ENCODE peak calls at places on chromosomes 5 and 9, in six cellular contexts. U is suprapubic skin, X is tibial artery, K is brain microvascular endothelial cell, S is nephron progenitor cell, L is ovary. H is an unnamed sample.

GRCh38 chr5:37814699-37815098 is 25.1 kb downstream of the GDNF start:
- DNase-seq in U (no peak), K (peak; percentile 26), X (no peak), L (no peak), S (no peak), H (no peak)

GRCh38 chr5:91910655-91911054 is 527.5 kb upstream of the ARRDC3 start:
- DNase-seq in U (no peak), L (no peak), X (no peak), K (no peak), S (no peak), H (no peak)

GRCh38 chr9:75065513-75065912 is 22.4 kb downstream of the NMRK1 start:
- DNase-seq in K (no peak), X (no peak), S (no peak), U (no peak), L (no peak), H (no peak)

GRCh38 chr5:149837680-149838269 is 106.8 kb downstream of the PDE6A start:
- DNase-seq in U (no peak), S (peak; percentile 73), X (no peak), L (peak; percentile 47), K (peak; percentile 67), H (no peak)

GRCh38 chr5:151958111-151958510 is 33.5 kb upstream of the GLRA1 start:
- DNase-seq in L (no peak), U (no peak), X (no peak), S (no peak), K (no peak), H (no peak)

GRCh38 chr9:28050046-28050445 is 476.8 kb upstream of the C9orf72 start:
- DNase-seq in L (no peak), U (no peak), K (no peak), S (no peak), X (no peak), H (no peak)

GRCh38 chr5:152499816-152500575 is 94.9 kb upstream of the NMUR2 start:
- DNase-seq in U (no peak), X (no peak), S (no peak), K (no peak), L (no peak), H (no peak)

GRCh38 chr5:53059281-53059680 is 50.3 kb downstream of the MOCS2 start:
- DNase-seq in U (no peak), X (no peak), L (no peak), S (no peak), K (peak; percentile 20), H (no peak)

GRCh38 chr9:135950135-135950682 is 11.0 kb downstream of the UBAC1 start:
- DNase-seq in S (no peak), K (no peak), U (no peak), L (no peak), X (no peak), H (no peak)

GRCh38 chr5:177412603-177413233 is 3.4 kb upstream of the F12 start:
- DNase-seq in U (no peak), K (no peak), X (no peak), L (no peak), S (no peak), H (no peak)

GRCh38 chr9:122468735-122469134 is 9.0 kb downstream of the OR1J1 start:
- DNase-seq in L (no peak), X (no peak), K (no peak), S (no peak), U (no peak), H (no peak)

GRCh38 chr5:956178-956761 is 52.3 kb upstream of the NKD2 start:
- DNase-seq in U (no peak), K (no peak), X (no peak), S (no peak), L (no peak), H (no peak)

GRCh38 chr9:35569206-35569605 is 35.9 kb upstream of the TESK1 start:
- DNase-seq in X (no peak), U (no peak), K (no peak), S (no peak), L (no peak), H (no peak)

GRCh38 chr5:74336286-74336685 is 304.2 kb downstream of the ENC1 start:
- DNase-seq in X (no peak), K (no peak), U (no peak), L (no peak), S (peak; percentile 25), H (no peak)
- TF ChIP-seq CTCF in X (no peak), K (peak; percentile 48), U (no peak), L (no peak), S (peak; percentile 45), H (no peak)

GRCh38 chr5:81359108-81359507 is 34.8 kb downstream of the ACOT12 start:
- DNase-seq in K (no peak), L (no peak), S (peak; percentile 6), U (no peak), X (no peak), H (no peak)
- TF ChIP-seq CTCF in K (no peak), L (no peak), S (no peak), U (no peak), X (no peak), H (no peak)

GRCh38 chr5:67395790-67396418 is 199.3 kb upstream of the CD180 start:
- DNase-seq in S (no peak), K (no peak), U (no peak), X (no peak), L (no peak), H (no peak)
- TF ChIP-seq CTCF in S (no peak), K (no peak), U (no peak), X (no peak), L (no peak), H (no peak)

GRCh38 chr5:166083183-166083959 is 2208.1 kb upstream of the WWC1 start:
- DNase-seq in L (no peak), U (no peak), K (no peak), S (no peak), X (no peak), H (no peak)
- TF ChIP-seq CTCF in L (no peak), U (no peak), K (no peak), S (no peak), X (no peak), H (no peak)

DNA sequence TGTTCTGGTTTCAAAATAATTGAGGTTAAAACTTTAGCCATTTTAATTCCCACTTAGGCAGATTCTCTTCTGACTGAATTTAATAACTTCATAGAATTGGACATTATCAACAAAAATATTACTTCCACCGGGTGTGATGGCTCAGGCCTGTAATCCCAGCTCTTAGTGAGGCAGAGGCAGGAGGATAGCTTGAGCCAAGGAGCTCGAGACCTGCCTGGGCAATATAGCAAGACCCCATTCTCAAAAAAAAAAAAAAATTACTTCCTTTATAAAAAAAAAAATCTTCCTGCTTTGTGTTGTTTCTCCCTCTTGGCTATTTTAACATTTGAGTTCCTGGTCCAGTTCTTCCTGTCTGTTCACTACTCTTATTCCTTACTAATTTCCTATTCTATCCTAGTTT is 18.0 kb downstream of the APC start:
- DNase-seq in U (no peak), K (no peak), L (no peak), X (no peak), S (no peak), H (no peak)
- TF ChIP-seq CTCF in U (no peak), K (no peak), L (no peak), X (no peak), S (no peak), H (no peak)

DNA sequence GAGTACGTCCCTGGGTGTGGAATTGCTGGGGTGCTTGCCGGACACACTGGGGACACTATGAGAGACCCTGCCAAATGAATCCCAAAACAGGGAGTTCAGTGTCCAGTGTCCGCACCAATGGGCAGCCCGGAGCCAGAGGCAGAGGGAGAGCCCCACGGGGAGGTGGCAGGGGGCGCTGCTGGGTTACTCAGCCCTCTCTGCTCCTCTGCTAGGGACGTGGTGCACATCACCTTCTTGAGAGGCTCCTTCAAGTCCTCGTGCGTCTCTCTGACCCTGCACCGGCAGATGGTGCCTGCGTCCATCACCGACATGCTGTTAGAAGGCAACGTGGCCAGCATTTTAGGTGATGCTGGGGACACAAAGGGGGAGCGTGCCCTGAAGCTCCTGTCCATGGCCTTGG is 20.8 kb downstream of the STKLD1 start:
- DNase-seq in U (no peak), K (peak; percentile 6), S (peak; percentile 61), X (no peak), L (no peak), H (no peak)
- TF ChIP-seq CTCF in U (no peak), K (peak; percentile 65), S (peak; percentile 38), X (no peak), L (no peak), H (no peak)

GRCh38 chr5:172897691-172898512 is 61.3 kb upstream of the RPL26L1 start:
- DNase-seq in S (peak; percentile 12), L (no peak), U (no peak), X (no peak), K (peak; percentile 99), H (no peak)
- TF ChIP-seq CTCF in S (no peak), L (no peak), U (no peak), X (no peak), K (peak; percentile 28), H (no peak)

DNA sequence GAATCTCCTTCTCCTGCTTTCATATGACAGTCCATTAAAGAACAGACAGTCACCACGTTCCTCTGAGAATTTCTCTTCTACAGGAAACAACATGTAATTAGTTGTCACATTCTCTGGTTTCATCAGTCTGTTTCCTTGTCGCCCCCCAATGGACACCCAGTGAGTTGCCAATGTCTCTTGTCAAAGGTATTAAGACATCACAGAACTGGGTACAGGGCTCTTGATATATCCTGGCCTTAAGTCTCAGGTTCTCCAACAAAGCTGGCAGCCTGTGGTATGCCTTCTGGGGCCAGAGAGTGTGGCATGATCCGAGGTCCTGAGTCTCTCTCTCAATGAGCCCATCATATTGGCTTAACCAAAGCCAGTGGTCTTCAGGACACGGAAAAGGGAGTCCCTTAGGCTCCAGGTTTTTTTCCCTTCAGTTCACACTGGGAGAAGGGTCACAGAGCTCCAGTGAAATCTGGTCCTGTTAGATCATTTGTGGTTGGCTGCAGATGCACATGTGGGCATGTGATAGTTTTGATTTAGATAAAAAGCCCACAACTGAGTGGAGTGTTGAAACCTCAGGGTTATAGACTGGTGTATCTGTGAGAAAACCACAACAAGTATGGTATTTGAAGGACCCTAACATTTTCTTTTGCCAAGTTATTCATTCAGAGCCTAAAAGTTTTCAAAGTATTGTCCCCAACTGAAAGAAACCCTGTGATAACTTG is 46.9 kb downstream of the PRLR start:
- DNase-seq in S (peak; percentile 20), U (no peak), K (peak; percentile 73), X (peak; percentile 54), L (peak; percentile 24), H (no peak)
- TF ChIP-seq CTCF in S (peak; percentile 40), U (peak; percentile 21), K (peak; percentile 82), X (peak; percentile 52), L (no peak), H (peak; percentile 43)

H was measured in CD14-positive monocyte.